ENCODE peak calls at places on chromosome 6, in six cellular contexts. One of them, this sample, is unnamed.

GRCh38 chr6:157305676-157306653 is 17.4 kb downstream of the TMEM242 start:
- DNase-seq in ovary: no peak
- DNase-seq in psoas muscle: no peak
- DNase-seq in small intestine: no peak
- DNase-seq in kidney epithelial cell: no peak
- DNase-seq in neural progenitor cell: no peak
- DNase-seq in this sample: no peak

GRCh38 chr6:111841822-111842221 is 31.4 kb downstream of the FYN start:
- DNase-seq in ovary: no peak
- DNase-seq in psoas muscle: no peak
- DNase-seq in small intestine: peak; percentile 49
- DNase-seq in kidney epithelial cell: peak; percentile 28
- DNase-seq in neural progenitor cell: no peak
- DNase-seq in this sample: peak; percentile 76

GRCh38 chr6:33995873-33996475 is 149.9 kb downstream of the GRM4 start:
- DNase-seq in ovary: no peak
- DNase-seq in psoas muscle: no peak
- DNase-seq in small intestine: no peak
- DNase-seq in kidney epithelial cell: no peak
- DNase-seq in neural progenitor cell: no peak
- DNase-seq in this sample: no peak

GRCh38 chr6:102732908-102733307 is 1339.4 kb downstream of the GRIK2 start:
- DNase-seq in ovary: no peak
- DNase-seq in psoas muscle: no peak
- DNase-seq in small intestine: no peak
- DNase-seq in kidney epithelial cell: no peak
- DNase-seq in neural progenitor cell: no peak
- DNase-seq in this sample: no peak

GRCh38 chr6:151067684-151068596 is 171.8 kb upstream of the AKAP12 start:
- DNase-seq in ovary: peak; percentile 64
- DNase-seq in psoas muscle: peak; percentile 55
- DNase-seq in small intestine: peak; percentile 51
- DNase-seq in kidney epithelial cell: peak; percentile 90
- DNase-seq in neural progenitor cell: no peak
- DNase-seq in this sample: no peak

GRCh38 chr6:74870403-74870802 is 335.4 kb downstream of the COL12A1 start:
- DNase-seq in ovary: no peak
- DNase-seq in psoas muscle: no peak
- DNase-seq in small intestine: no peak
- DNase-seq in kidney epithelial cell: no peak
- DNase-seq in neural progenitor cell: no peak
- DNase-seq in this sample: no peak

GRCh38 chr6:11236351-11236750 is 3.9 kb upstream of the NEDD9 start:
- DNase-seq in ovary: no peak
- DNase-seq in psoas muscle: no peak
- DNase-seq in small intestine: peak; percentile 79
- DNase-seq in kidney epithelial cell: no peak
- DNase-seq in neural progenitor cell: no peak
- DNase-seq in this sample: no peak

GRCh38 chr6:15365273-15365687 is 119.4 kb downstream of the JARID2 start:
- DNase-seq in ovary: peak; percentile 16
- DNase-seq in psoas muscle: peak; percentile 80
- DNase-seq in small intestine: peak; percentile 82
- DNase-seq in kidney epithelial cell: peak; percentile 23
- DNase-seq in neural progenitor cell: peak; percentile 65
- DNase-seq in this sample: no peak

GRCh38 chr6:147438758-147439528 is 69.5 kb upstream of the SAMD5 start:
- DNase-seq in ovary: no peak
- DNase-seq in psoas muscle: no peak
- DNase-seq in small intestine: no peak
- DNase-seq in kidney epithelial cell: no peak
- DNase-seq in neural progenitor cell: peak; percentile 81
- DNase-seq in this sample: no peak

GRCh38 chr6:128712898-128713297 is 170.0 kb upstream of the LAMA2 start:
- DNase-seq in ovary: no peak
- DNase-seq in psoas muscle: no peak
- DNase-seq in small intestine: no peak
- DNase-seq in kidney epithelial cell: no peak
- DNase-seq in neural progenitor cell: no peak
- DNase-seq in this sample: no peak

GRCh38 chr6:352896-353470 is 38.6 kb upstream of the IRF4 start:
- DNase-seq in ovary: no peak
- DNase-seq in psoas muscle: no peak
- DNase-seq in small intestine: no peak
- DNase-seq in kidney epithelial cell: no peak
- DNase-seq in neural progenitor cell: no peak
- DNase-seq in this sample: peak; percentile 34

GRCh38 chr6:11766589-11767450 is 11.8 kb downstream of the ADTRP start:
- DNase-seq in ovary: no peak
- DNase-seq in psoas muscle: no peak
- DNase-seq in small intestine: no peak
- DNase-seq in kidney epithelial cell: peak; percentile 96
- DNase-seq in neural progenitor cell: no peak
- DNase-seq in this sample: no peak

GRCh38 chr6:164243949-164244348 is 829.4 kb downstream of the QKI start:
- DNase-seq in ovary: no peak
- DNase-seq in psoas muscle: no peak
- DNase-seq in small intestine: no peak
- DNase-seq in kidney epithelial cell: no peak
- DNase-seq in neural progenitor cell: no peak
- DNase-seq in this sample: no peak

GRCh38 chr6:66183982-66184555 is 477.0 kb upstream of the EYS start:
- DNase-seq in ovary: no peak
- DNase-seq in psoas muscle: no peak
- DNase-seq in small intestine: no peak
- DNase-seq in kidney epithelial cell: no peak
- DNase-seq in neural progenitor cell: no peak
- DNase-seq in this sample: no peak

GRCh38 chr6:72363844-72364740 is 257.8 kb upstream of the KCNQ5 start:
- DNase-seq in ovary: no peak
- DNase-seq in psoas muscle: no peak
- DNase-seq in small intestine: no peak
- DNase-seq in kidney epithelial cell: peak; percentile 88
- DNase-seq in neural progenitor cell: no peak
- DNase-seq in this sample: no peak

GRCh38 chr6:154502564-154502963 is 7.9 kb downstream of the CNKSR3 start:
- DNase-seq in ovary: no peak
- DNase-seq in psoas muscle: no peak
- DNase-seq in small intestine: no peak
- DNase-seq in kidney epithelial cell: no peak
- DNase-seq in neural progenitor cell: no peak
- DNase-seq in this sample: no peak

DNA sequence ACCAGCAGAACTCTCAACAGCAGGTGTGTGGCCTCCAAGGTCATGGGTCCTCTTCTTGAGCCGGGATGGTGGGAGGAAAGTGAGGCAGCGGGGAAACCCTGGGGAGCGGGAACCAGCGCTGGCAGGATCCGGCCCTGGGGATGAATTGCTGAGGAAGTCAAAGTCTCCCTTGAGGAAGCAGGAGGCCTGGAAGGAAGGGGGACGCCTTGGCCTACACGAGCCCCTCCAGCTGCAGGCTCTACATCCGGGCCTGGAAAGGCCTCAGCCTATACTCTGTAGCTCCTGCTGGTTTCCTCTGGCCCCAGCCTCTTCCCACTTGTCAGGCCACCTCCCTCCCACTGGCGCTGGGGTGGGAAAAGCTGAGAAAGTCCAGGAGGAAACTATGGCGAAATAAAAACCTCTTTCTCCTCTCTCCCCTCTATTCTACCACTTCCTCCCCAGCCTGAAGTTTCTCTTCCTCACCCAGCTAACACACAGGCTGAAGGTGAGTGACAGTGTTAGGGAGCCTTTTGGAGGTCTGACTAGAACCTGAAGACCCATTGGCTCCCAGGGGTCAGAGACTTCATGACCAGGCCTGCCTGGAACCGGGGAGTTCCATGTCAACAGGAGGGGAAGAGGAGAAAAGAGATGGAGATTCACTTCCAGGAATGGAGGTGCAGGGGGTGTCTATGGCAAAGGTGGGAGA is 14.8 kb downstream of the TREML2 start:
- DNase-seq in ovary: no peak
- DNase-seq in psoas muscle: no peak
- DNase-seq in small intestine: no peak
- DNase-seq in kidney epithelial cell: no peak
- DNase-seq in neural progenitor cell: no peak
- DNase-seq in this sample: no peak
- H3K4me3 ChIP-seq in ovary: no peak overlapping the region
- H3K4me3 ChIP-seq in psoas muscle: no peak overlapping the region
- H3K4me3 ChIP-seq in small intestine: no peak overlapping the region
- H3K4me3 ChIP-seq in kidney epithelial cell: no peak overlapping the region
- H3K4me3 ChIP-seq in neural progenitor cell: no peak overlapping the region
- H3K4me3 ChIP-seq in this sample: no peak overlapping the region

DNA sequence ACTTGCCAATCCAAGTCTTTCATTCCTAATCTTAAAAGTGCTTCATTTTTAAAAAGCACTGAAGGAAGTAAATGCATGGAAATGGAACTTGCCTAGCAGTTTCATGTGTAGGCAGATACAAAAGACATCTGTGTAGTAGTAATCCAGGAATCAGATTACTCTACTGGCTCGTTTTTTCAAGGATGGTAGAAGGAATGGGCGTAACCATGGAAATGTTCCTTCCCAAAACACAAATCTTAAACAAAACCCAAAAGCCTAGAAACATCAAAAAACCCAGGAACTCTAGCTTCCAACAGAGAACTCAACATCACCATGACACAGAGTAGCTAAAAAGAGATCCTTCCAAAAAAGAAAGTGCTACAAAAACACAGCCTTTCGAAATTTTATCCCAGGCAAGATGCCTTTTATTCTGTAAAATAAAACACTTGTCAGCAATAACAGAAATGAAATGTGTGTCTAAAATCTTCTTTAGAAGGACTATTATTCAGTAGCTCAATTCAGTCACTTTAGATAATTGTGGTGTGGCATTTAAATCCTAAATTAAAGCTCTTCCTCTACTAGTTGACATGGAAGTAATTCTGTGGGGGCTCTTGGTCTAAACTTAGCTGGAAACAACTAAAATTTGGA is 81.7 kb downstream of the FAM217A start:
- DNase-seq in ovary: no peak
- DNase-seq in psoas muscle: no peak
- DNase-seq in small intestine: no peak
- DNase-seq in kidney epithelial cell: no peak
- DNase-seq in neural progenitor cell: peak; percentile 38
- DNase-seq in this sample: no peak
- H3K4me3 ChIP-seq in ovary: no peak overlapping the region
- H3K4me3 ChIP-seq in psoas muscle: no peak overlapping the region
- H3K4me3 ChIP-seq in small intestine: no peak overlapping the region
- H3K4me3 ChIP-seq in kidney epithelial cell: no peak overlapping the region
- H3K4me3 ChIP-seq in neural progenitor cell: no peak overlapping the region
- H3K4me3 ChIP-seq in this sample: no peak overlapping the region

DNA sequence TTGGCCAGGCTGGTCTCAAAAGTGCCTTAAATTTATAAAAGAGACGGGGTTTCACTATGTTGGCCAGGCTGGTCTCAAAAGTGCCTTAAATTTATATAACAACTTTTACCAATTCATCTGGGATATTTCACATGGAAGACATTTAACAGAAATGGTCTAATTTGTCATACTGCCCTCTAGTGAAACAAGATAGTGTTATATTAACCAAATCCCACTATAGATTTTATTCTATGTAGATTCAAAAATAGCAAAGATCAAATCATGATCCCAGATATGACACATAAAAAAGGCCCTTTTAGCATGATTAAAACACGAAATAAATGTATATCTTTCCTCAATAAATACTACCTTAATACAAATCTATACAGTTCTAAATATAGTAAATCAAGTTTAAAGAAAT is 102.8 kb upstream of the TFAP2D start:
- DNase-seq in ovary: no peak
- DNase-seq in psoas muscle: no peak
- DNase-seq in small intestine: no peak
- DNase-seq in kidney epithelial cell: no peak
- DNase-seq in neural progenitor cell: no peak
- DNase-seq in this sample: no peak
- H3K4me3 ChIP-seq in ovary: no peak overlapping the region
- H3K4me3 ChIP-seq in psoas muscle: no peak overlapping the region
- H3K4me3 ChIP-seq in small intestine: no peak overlapping the region
- H3K4me3 ChIP-seq in kidney epithelial cell: no peak overlapping the region
- H3K4me3 ChIP-seq in neural progenitor cell: no peak overlapping the region
- H3K4me3 ChIP-seq in this sample: no peak overlapping the region

DNA sequence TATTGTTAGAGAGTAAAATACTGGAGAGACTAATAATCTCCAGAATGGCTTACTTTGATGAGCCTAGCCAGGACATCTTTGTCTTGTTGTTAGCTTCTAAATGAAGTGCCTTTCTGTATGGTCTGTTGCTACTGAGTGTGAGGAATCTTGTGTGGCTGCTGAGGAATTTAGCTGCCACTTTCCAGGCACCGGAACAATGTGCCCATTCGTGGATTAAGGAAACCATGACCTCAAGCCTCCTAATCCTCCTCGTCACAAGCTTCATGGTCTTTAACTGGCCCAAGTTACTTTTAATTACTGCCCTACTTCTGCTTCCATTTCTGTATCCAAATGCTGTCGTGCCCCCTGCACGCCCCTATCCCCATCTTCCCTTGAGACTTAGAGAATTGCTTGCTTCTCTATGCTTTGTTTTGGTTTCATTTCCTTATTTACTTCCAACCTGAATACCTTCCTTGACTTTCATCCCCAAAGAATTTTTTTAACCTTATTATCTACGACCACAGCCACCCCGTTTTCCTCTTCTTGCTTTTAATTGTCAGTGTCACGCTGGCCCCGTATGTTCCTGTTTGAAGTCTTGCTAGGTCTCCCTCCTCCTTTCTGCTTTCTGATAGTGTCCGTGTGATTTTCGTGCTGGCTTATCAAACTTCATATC is 40.0 kb downstream of the RNF217 start:
- DNase-seq in ovary: no peak
- DNase-seq in psoas muscle: no peak
- DNase-seq in small intestine: peak; percentile 22
- DNase-seq in kidney epithelial cell: no peak
- DNase-seq in neural progenitor cell: peak; percentile 86
- DNase-seq in this sample: no peak
- H3K4me3 ChIP-seq in ovary: no peak overlapping the region
- H3K4me3 ChIP-seq in psoas muscle: peak overlapping the region; percentile 54
- H3K4me3 ChIP-seq in small intestine: peak overlapping the region; percentile 28
- H3K4me3 ChIP-seq in kidney epithelial cell: no peak overlapping the region
- H3K4me3 ChIP-seq in neural progenitor cell: no peak overlapping the region
- H3K4me3 ChIP-seq in this sample: no peak overlapping the region

GRCh38 chr6:149897015-149897697 is 757 bp downstream of the RAET1E start:
- DNase-seq in ovary: peak; percentile 91
- DNase-seq in psoas muscle: peak; percentile 92
- DNase-seq in small intestine: peak; percentile 87
- DNase-seq in kidney epithelial cell: no peak
- DNase-seq in neural progenitor cell: no peak
- DNase-seq in this sample: no peak

GRCh38 chr6:149895702-149896310 is 2.1 kb downstream of the RAET1E start:
- DNase-seq in ovary: no peak
- DNase-seq in psoas muscle: peak; percentile 72
- DNase-seq in small intestine: no peak
- DNase-seq in kidney epithelial cell: no peak
- DNase-seq in neural progenitor cell: no peak
- DNase-seq in this sample: peak; percentile 53

GRCh38 chr6:149897855-149898744 is at the start of gene RAET1E:
- DNase-seq in ovary: no peak
- DNase-seq in psoas muscle: no peak
- DNase-seq in small intestine: no peak
- DNase-seq in kidney epithelial cell: no peak
- DNase-seq in neural progenitor cell: peak; percentile 21
- DNase-seq in this sample: no peak

GRCh38 chr6:149898966-149899365 is 1.1 kb upstream of the RAET1E start:
- DNase-seq in ovary: no peak
- DNase-seq in psoas muscle: no peak
- DNase-seq in small intestine: no peak
- DNase-seq in kidney epithelial cell: no peak
- DNase-seq in neural progenitor cell: no peak
- DNase-seq in this sample: no peak

GRCh38 chr6:149896491-149896890 is 1.4 kb downstream of the RAET1E start:
- DNase-seq in ovary: no peak
- DNase-seq in psoas muscle: no peak
- DNase-seq in small intestine: no peak
- DNase-seq in kidney epithelial cell: no peak
- DNase-seq in neural progenitor cell: no peak
- DNase-seq in this sample: no peak
- H3K4me3 ChIP-seq in ovary: no peak overlapping the region
- H3K4me3 ChIP-seq in psoas muscle: peak overlapping the region; percentile 44
- H3K4me3 ChIP-seq in small intestine: no peak overlapping the region
- H3K4me3 ChIP-seq in kidney epithelial cell: no peak overlapping the region
- H3K4me3 ChIP-seq in neural progenitor cell: no peak overlapping the region
- H3K4me3 ChIP-seq in this sample: no peak overlapping the region